ENCODE peak calls at places on chromosomes 7 and 10, in ten cellular contexts. L is CD8-positive, alpha-beta memory T cell; E is aorta; K is naive thymus-derived CD4-positive, alpha-beta T cell; V is CD4-positive, alpha-beta T cell; J is lower lobe of right lung; I is uterus; T is RWPE1; O is heart right ventricle; Z is fibroblast of lung. N is an unnamed sample.

GRCh38 chr10:69327463-69328345 is 49.4 kb downstream of the HK1 start:
- DNase-seq in E (peak; percentile 86), T (no peak), I (peak; percentile 66), V (peak; percentile 43), O (peak; percentile 61), L (peak; percentile 38), Z (peak; percentile 81), J (peak; percentile 86), K (peak; percentile 42), N (peak; percentile 37)

GRCh38 chr7:75905785-75906604 is 9.0 kb upstream of the POR start:
- DNase-seq in O (peak; percentile 61), Z (peak; percentile 83), L (no peak), J (peak; percentile 91), K (no peak), V (no peak), E (peak; percentile 83), T (peak; percentile 49), I (peak; percentile 76), N (peak; percentile 87)

GRCh38 chr10:100653238-100653956 is 92.0 kb upstream of the PAX2 start:
- DNase-seq in J (no peak), L (no peak), I (no peak), K (no peak), T (no peak), E (no peak), Z (no peak), V (no peak), O (no peak), N (no peak)

GRCh38 chr10:44387853-44388251 is 3.0 kb upstream of the CXCL12 start:
- DNase-seq in O (no peak), K (no peak), J (no peak), T (no peak), L (no peak), I (peak; percentile 15), Z (no peak), V (no peak), E (peak; percentile 21), N (no peak)

GRCh38 chr7:55420535-55420934 is 55.4 kb downstream of the LANCL2 start:
- DNase-seq in I (no peak), V (no peak), L (no peak), E (no peak), K (no peak), Z (peak; percentile 13), J (no peak), T (no peak), O (no peak), N (no peak)

GRCh38 chr10:130618636-130619035 is 482.4 kb downstream of the GLRX3 start:
- DNase-seq in T (no peak), K (no peak), V (no peak), O (no peak), J (no peak), I (no peak), Z (no peak), E (no peak), L (no peak), N (no peak)

GRCh38 chr10:75395171-75395954 is 6.2 kb downstream of the ZNF503 start:
- DNase-seq in L (no peak), O (peak; percentile 71), Z (peak; percentile 53), V (no peak), T (no peak), J (peak; percentile 75), E (peak; percentile 68), I (peak; percentile 61), K (no peak), N (no peak)

GRCh38 chr7:73885975-73886798 is 25.2 kb downstream of the TMEM270 start:
- DNase-seq in O (peak; percentile 68), I (peak; percentile 83), J (no peak), V (no peak), Z (peak; percentile 47), L (no peak), E (peak; percentile 72), T (no peak), K (no peak), N (no peak)

GRCh38 chr7:157676456-157677255 is 339.9 kb downstream of the DNAJB6 start:
- DNase-seq in T (no peak), O (no peak), I (no peak), L (no peak), J (no peak), Z (no peak), E (no peak), V (no peak), K (no peak), N (no peak)
- H3K27ac ChIP-seq in T (no peak overlapping the region), O (no peak overlapping the region), I (no peak overlapping the region), L (no peak overlapping the region), J (no peak overlapping the region), Z (no peak overlapping the region), E (no peak overlapping the region), V (no peak overlapping the region), K (no peak overlapping the region), N (no peak overlapping the region)

GRCh38 chr10:16649757-16650156 is 128.1 kb upstream of the C1QL3 start:
- DNase-seq in K (no peak), I (no peak), E (no peak), J (no peak), T (no peak), V (no peak), Z (peak; percentile 3), O (no peak), L (no peak), N (no peak)

GRCh38 chr10:16656886-16657285 is 135.2 kb upstream of the C1QL3 start:
- DNase-seq in Z (no peak), T (no peak), I (no peak), E (no peak), L (no peak), K (no peak), O (no peak), J (no peak), V (no peak), N (no peak)

GRCh38 chr10:16646474-16647059 is 124.9 kb upstream of the C1QL3 start:
- DNase-seq in I (no peak), O (no peak), T (no peak), Z (no peak), K (no peak), L (no peak), V (no peak), E (no peak), J (no peak), N (peak; percentile 92)

GRCh38 chr10:16653223-16653622 is 131.5 kb upstream of the C1QL3 start:
- DNase-seq in J (no peak), E (no peak), T (no peak), L (no peak), O (no peak), Z (no peak), K (no peak), I (no peak), V (no peak), N (no peak)

DNA sequence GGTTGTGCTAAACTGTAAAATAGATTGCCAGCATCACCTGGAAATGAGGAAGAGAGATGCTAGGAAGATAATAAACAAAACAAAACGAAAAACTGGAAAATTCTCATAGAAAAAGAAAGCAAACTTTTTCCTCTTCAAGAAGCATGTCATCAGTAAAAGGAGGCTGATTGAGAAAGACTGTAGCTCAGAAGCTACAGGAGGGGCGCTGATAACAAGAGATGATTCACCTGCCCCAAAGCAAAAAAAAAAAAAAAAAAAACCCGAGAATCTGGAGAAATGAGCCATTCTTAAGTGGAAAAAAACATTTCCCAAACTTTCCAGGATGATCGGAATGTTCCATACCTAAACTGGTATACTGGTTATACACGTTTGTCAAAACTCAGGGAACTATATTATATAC is 130.5 kb upstream of the C1QL3 start:
- DNase-seq in V (no peak), O (no peak), K (no peak), T (peak; percentile 54), L (no peak), J (no peak), I (no peak), E (no peak), Z (no peak), N (peak; percentile 42)
- H3K27ac ChIP-seq in V (no peak overlapping the region), O (no peak overlapping the region), K (no peak overlapping the region), T (no peak overlapping the region), L (no peak overlapping the region), J (no peak overlapping the region), I (no peak overlapping the region), E (no peak overlapping the region), Z (no peak overlapping the region), N (no peak overlapping the region)

GRCh38 chr7:40372031-40372430 is 237.2 kb downstream of the SUGCT start:
- DNase-seq in E (no peak), L (no peak), V (no peak), Z (peak; percentile 24), K (no peak), I (no peak), T (no peak), O (no peak), J (no peak), N (no peak)

GRCh38 chr7:40374575-40374974 is 239.8 kb downstream of the SUGCT start:
- DNase-seq in Z (no peak), J (no peak), E (no peak), O (no peak), T (no peak), K (no peak), I (no peak), L (no peak), V (no peak), N (peak; percentile 29)

GRCh38 chr7:40369641-40370277 is 235.0 kb downstream of the SUGCT start:
- DNase-seq in I (no peak), O (no peak), T (no peak), Z (no peak), E (no peak), L (no peak), J (no peak), K (no peak), V (no peak), N (no peak)
- H3K27ac ChIP-seq in I (no peak overlapping the region), O (no peak overlapping the region), T (no peak overlapping the region), Z (no peak overlapping the region), E (no peak overlapping the region), L (no peak overlapping the region), J (no peak overlapping the region), K (no peak overlapping the region), V (no peak overlapping the region), N (no peak overlapping the region)

GRCh38 chr10:86758231-86759072 is 2.0 kb downstream of the BMPR1A start:
- DNase-seq in V (no peak), I (no peak), Z (peak; percentile 33), L (no peak), K (no peak), O (no peak), T (peak; percentile 33), E (no peak), J (no peak), N (peak; percentile 26)

GRCh38 chr10:86757110-86757790 is 831 bp downstream of the BMPR1A start:
- DNase-seq in L (peak; percentile 16), E (peak; percentile 61), T (peak; percentile 41), J (peak; percentile 57), Z (peak; percentile 70), I (peak; percentile 60), O (peak; percentile 42), V (peak; percentile 10), K (no peak), N (no peak)

GRCh38 chr10:86756511-86757109 is at the start of gene BMPR1A:
- DNase-seq in L (peak; percentile 14), O (no peak), E (peak; percentile 93), T (no peak), I (no peak), K (no peak), J (no peak), V (peak; percentile 1), Z (peak; percentile 88), N (no peak)

GRCh38 chr10:86755740-86756510 is 494 bp upstream of the BMPR1A start:
- DNase-seq in L (peak; percentile 79), K (peak; percentile 72), I (peak; percentile 88), T (peak; percentile 93), O (peak; percentile 93), V (peak; percentile 86), J (peak; percentile 89), E (peak; percentile 88), Z (peak; percentile 81), N (peak; percentile 63)

DNA sequence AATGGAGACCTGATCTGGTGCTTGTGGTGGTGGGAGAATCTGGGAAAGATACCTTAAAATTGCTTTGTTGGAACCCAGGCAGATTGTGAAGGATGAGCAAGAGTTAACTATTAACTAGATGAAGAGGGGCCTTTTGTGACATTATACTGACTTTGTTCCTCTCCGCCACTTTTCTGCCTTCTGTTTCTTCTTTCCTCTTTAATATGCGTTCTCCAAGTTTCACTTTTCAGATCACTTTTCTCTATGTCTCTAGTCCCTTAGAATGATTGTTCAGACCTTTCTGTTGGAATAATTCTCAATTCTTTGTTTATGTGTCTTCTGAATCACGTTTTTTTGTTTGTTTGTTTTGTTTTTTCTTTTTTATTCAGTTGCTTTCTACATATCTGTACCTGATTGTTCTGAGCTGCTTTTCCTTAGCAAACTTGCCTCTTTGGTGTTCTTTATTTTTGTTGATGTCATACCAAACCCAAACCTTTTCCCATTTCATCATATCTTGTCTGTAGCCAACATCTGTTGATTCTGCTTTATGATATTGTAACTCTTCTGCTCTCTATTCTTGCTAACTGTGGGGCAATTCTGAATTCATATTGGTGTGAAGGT is 2.8 kb downstream of the BMPR1A start:
- DNase-seq in E (no peak), I (no peak), L (no peak), Z (peak; percentile 30), V (no peak), T (no peak), J (no peak), K (no peak), O (no peak), N (no peak)
- H3K27ac ChIP-seq in E (no peak overlapping the region), I (peak overlapping the region; percentile 99), L (no peak overlapping the region), Z (no peak overlapping the region), V (no peak overlapping the region), T (no peak overlapping the region), J (no peak overlapping the region), K (no peak overlapping the region), O (no peak overlapping the region), N (no peak overlapping the region)